ENCODE peak calls at places on chromosome 19, in four cellular contexts. One of them, this sample, is unnamed.

GRCh38 chr19:8005534-8006256 is at the start of gene ELAVL1:
- DNase-seq in breast epithelium: peak; percentile 88
- DNase-seq in GM12865: peak; percentile 96
- DNase-seq in sigmoid colon: peak; percentile 93
- DNase-seq in this sample: peak; percentile 91

GRCh38 chr19:40605201-40605971 is 4.2 kb downstream of the LTBP4 start:
- DNase-seq in GM12865: peak; percentile 90
- DNase-seq in sigmoid colon: peak; percentile 86
- DNase-seq in breast epithelium: peak; percentile 83
- DNase-seq in this sample: peak; percentile 91

GRCh38 chr19:4991996-4992698 is 23.2 kb downstream of the KDM4B start:
- DNase-seq in breast epithelium: no peak
- DNase-seq in sigmoid colon: no peak
- DNase-seq in GM12865: no peak
- DNase-seq in this sample: no peak

GRCh38 chr19:10095948-10096614 is 6.4 kb downstream of the ANGPTL6 start:
- DNase-seq in breast epithelium: peak; percentile 84
- DNase-seq in sigmoid colon: peak; percentile 95
- DNase-seq in GM12865: peak; percentile 97
- DNase-seq in this sample: peak; percentile 97

GRCh38 chr19:29323972-29324680 is 111.2 kb upstream of the UQCRFS1 start:
- DNase-seq in sigmoid colon: peak; percentile 36
- DNase-seq in GM12865: no peak
- DNase-seq in breast epithelium: no peak
- DNase-seq in this sample: no peak

GRCh38 chr19:43618921-43619261 is 538 bp downstream of the ZNF428 start:
- DNase-seq in sigmoid colon: no peak
- DNase-seq in breast epithelium: no peak
- DNase-seq in GM12865: peak; percentile 83
- DNase-seq in this sample: peak; percentile 27

GRCh38 chr19:33481863-33482262 is 39.7 kb downstream of the PEPD start:
- DNase-seq in breast epithelium: no peak
- DNase-seq in sigmoid colon: no peak
- DNase-seq in GM12865: no peak
- DNase-seq in this sample: no peak

GRCh38 chr19:2274937-2275535 is 6.9 kb downstream of the PEAK3 start:
- DNase-seq in GM12865: peak; percentile 71
- DNase-seq in sigmoid colon: peak; percentile 83
- DNase-seq in breast epithelium: no peak
- DNase-seq in this sample: peak; percentile 48

GRCh38 chr19:38216785-38217746 is 7.0 kb downstream of the DPF1 start:
- DNase-seq in GM12865: no peak
- DNase-seq in sigmoid colon: no peak
- DNase-seq in breast epithelium: no peak
- DNase-seq in this sample: no peak

GRCh38 chr19:17641181-17641580 is 47.0 kb downstream of the UNC13A start:
- DNase-seq in sigmoid colon: no peak
- DNase-seq in GM12865: no peak
- DNase-seq in breast epithelium: no peak
- DNase-seq in this sample: no peak

GRCh38 chr19:17739121-17739875 is 12.0 kb upstream of the FCHO1 start:
- DNase-seq in GM12865: peak; percentile 58
- DNase-seq in sigmoid colon: no peak
- DNase-seq in breast epithelium: no peak
- DNase-seq in this sample: no peak

GRCh38 chr19:13055213-13056051 is 47.2 kb downstream of the LYL1 start:
- DNase-seq in breast epithelium: peak; percentile 72
- DNase-seq in sigmoid colon: peak; percentile 94
- DNase-seq in GM12865: no peak
- DNase-seq in this sample: peak; percentile 69

GRCh38 chr19:30678168-30678567 is 306.0 kb downstream of the ZNF536 start:
- DNase-seq in sigmoid colon: no peak
- DNase-seq in GM12865: no peak
- DNase-seq in breast epithelium: no peak
- DNase-seq in this sample: no peak

GRCh38 chr19:7916137-7916907 is 1.7 kb downstream of the TGFBR3L start:
- DNase-seq in GM12865: peak; percentile 48
- DNase-seq in sigmoid colon: no peak
- DNase-seq in breast epithelium: no peak
- DNase-seq in this sample: no peak

GRCh38 chr19:18668744-18669523 is 14.5 kb upstream of the CRTC1 start:
- DNase-seq in breast epithelium: no peak
- DNase-seq in GM12865: no peak
- DNase-seq in sigmoid colon: no peak
- DNase-seq in this sample: no peak

GRCh38 chr19:8611890-8612806 is 1.6 kb upstream of the ADAMTS10 start:
- DNase-seq in GM12865: no peak
- DNase-seq in sigmoid colon: peak; percentile 85
- DNase-seq in breast epithelium: no peak
- DNase-seq in this sample: no peak

GRCh38 chr19:9531933-9532332 is 6.5 kb downstream of the ZNF426 start:
- DNase-seq in breast epithelium: no peak
- DNase-seq in sigmoid colon: no peak
- DNase-seq in GM12865: no peak
- DNase-seq in this sample: peak; percentile 78

GRCh38 chr19:38657633-38658222 is 10.3 kb downstream of the ACTN4 start:
- DNase-seq in breast epithelium: no peak
- DNase-seq in sigmoid colon: no peak
- DNase-seq in GM12865: no peak
- DNase-seq in this sample: peak; percentile 90

GRCh38 chr19:33132021-33132420 is at the start of gene WDR88:
- DNase-seq in GM12865: no peak
- DNase-seq in sigmoid colon: no peak
- DNase-seq in breast epithelium: no peak
- DNase-seq in this sample: no peak

GRCh38 chr19:40601061-40601973 is at the start of gene LTBP4:
- DNase-seq in breast epithelium: no peak
- DNase-seq in sigmoid colon: peak; percentile 89
- DNase-seq in GM12865: no peak
- DNase-seq in this sample: no peak

GRCh38 chr19:31252476-31252875 is 96.8 kb downstream of the TSHZ3 start:
- DNase-seq in GM12865: no peak
- DNase-seq in sigmoid colon: no peak
- DNase-seq in breast epithelium: no peak
- DNase-seq in this sample: no peak

GRCh38 chr19:42386974-42387707 is 3.0 kb downstream of the CNFN start:
- DNase-seq in breast epithelium: peak; percentile 80
- DNase-seq in GM12865: peak; percentile 49
- DNase-seq in sigmoid colon: peak; percentile 74
- DNase-seq in this sample: peak; percentile 80

GRCh38 chr19:6239401-6239844 is 40.4 kb downstream of the MLLT1 start:
- DNase-seq in breast epithelium: no peak
- DNase-seq in sigmoid colon: no peak
- DNase-seq in GM12865: no peak
- DNase-seq in this sample: peak; percentile 54

GRCh38 chr19:1291761-1292418 is 6.2 kb downstream of the EFNA2 start:
- DNase-seq in breast epithelium: no peak
- DNase-seq in sigmoid colon: no peak
- DNase-seq in GM12865: peak; percentile 34
- DNase-seq in this sample: no peak

GRCh38 chr19:38683393-38684077 is 36.1 kb downstream of the ACTN4 start:
- DNase-seq in sigmoid colon: peak; percentile 80
- DNase-seq in GM12865: peak; percentile 49
- DNase-seq in breast epithelium: peak; percentile 88
- DNase-seq in this sample: peak; percentile 94

GRCh38 chr19:35712529-35712909 is 5.3 kb upstream of the KMT2B start:
- DNase-seq in sigmoid colon: no peak
- DNase-seq in breast epithelium: no peak
- DNase-seq in GM12865: peak; percentile 55
- DNase-seq in this sample: no peak

DNA sequence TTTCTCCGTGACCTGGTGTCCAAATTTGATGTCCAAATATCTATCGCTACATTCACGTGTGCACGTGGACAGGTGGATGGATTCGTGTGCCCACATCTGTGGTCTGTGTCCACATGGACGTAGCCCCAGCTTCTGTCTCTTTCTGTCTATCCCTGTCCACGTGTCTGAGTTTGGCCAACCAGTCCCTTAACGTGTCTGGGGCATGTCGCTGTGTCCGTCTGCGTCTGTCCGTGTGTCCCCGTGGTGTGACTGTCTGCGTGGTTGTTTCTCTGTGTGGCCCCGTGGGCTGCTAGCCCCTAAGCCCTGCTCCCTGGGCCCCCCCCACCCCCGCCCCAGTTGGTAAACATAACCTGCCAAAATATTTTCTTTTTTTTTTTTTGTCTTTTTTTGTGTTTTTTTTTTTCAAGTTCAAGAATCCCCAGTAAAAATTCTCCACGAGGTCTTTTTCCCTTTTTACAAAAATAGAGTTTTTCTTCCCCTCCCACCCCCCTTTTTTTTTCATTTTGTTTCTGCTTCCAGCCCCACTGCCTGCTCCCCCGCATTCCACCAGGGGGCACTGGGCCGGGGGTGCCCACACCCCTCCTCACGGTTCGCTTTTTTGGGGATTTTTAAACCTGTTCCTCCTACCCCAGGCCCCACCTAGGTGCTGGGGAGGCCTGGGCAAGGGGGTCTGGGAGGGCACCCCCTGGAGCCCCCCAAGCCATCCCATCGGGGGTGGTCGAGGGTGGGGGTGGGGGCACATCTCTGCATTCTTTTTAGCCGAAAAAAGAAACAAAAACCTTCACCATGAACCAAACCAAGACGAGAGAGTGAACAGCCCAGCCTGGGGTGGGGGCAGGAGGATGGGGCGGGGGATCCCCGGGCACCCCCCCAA is 18.3 kb downstream of the PRKCSH start:
- DNase-seq in breast epithelium: no peak
- DNase-seq in GM12865: peak; percentile 71
- DNase-seq in sigmoid colon: no peak
- DNase-seq in this sample: no peak
- TF ChIP-seq CTCF in breast epithelium: no peak
- TF ChIP-seq CTCF in GM12865: peak; percentile 74
- TF ChIP-seq CTCF in sigmoid colon: no peak
- TF ChIP-seq CTCF in this sample: peak; percentile 30

DNA sequence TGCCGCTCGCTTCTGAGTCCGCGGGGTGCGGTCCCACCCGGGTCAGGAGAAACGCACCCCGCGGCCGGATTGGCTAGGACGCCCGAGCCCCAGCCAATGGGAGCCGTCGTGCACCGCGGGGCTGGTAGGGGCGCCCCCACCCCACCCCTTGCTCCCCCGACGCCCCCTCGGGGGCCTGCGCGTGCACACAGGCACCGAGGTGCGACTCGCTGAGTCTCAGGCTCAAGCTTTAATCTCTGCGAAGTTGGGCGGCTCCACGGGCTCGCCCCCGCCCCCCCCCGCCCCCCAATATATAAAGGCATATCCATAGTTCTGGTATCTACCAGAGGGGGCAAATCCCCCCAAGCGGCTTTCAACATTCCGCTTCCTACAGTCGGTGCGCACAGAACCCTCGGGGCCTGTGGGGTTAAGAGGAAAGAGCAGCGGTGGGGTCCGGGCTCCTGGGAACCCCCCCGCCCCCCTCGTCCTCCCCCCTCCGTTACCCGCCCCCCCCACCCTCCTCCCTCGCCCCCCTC is at the start of gene COX6B2:
- DNase-seq in GM12865: no peak
- DNase-seq in sigmoid colon: no peak
- DNase-seq in breast epithelium: no peak
- DNase-seq in this sample: no peak
- TF ChIP-seq CTCF in GM12865: no peak
- TF ChIP-seq CTCF in sigmoid colon: no peak
- TF ChIP-seq CTCF in breast epithelium: no peak
- TF ChIP-seq CTCF in this sample: no peak

GRCh38 chr19:3526507-3527244 is 12.3 kb upstream of the TEKTIP1 start:
- DNase-seq in GM12865: no peak
- DNase-seq in breast epithelium: no peak
- DNase-seq in sigmoid colon: no peak
- DNase-seq in this sample: no peak
- TF ChIP-seq CTCF in GM12865: no peak
- TF ChIP-seq CTCF in breast epithelium: no peak
- TF ChIP-seq CTCF in sigmoid colon: no peak
- TF ChIP-seq CTCF in this sample: no peak

GRCh38 chr19:50155520-50156109 is 7.5 kb downstream of the IZUMO2 start:
- DNase-seq in GM12865: no peak
- DNase-seq in sigmoid colon: no peak
- DNase-seq in breast epithelium: no peak
- DNase-seq in this sample: no peak
- TF ChIP-seq CTCF in GM12865: peak; percentile 28
- TF ChIP-seq CTCF in sigmoid colon: no peak
- TF ChIP-seq CTCF in breast epithelium: no peak
- TF ChIP-seq CTCF in this sample: no peak

DNA sequence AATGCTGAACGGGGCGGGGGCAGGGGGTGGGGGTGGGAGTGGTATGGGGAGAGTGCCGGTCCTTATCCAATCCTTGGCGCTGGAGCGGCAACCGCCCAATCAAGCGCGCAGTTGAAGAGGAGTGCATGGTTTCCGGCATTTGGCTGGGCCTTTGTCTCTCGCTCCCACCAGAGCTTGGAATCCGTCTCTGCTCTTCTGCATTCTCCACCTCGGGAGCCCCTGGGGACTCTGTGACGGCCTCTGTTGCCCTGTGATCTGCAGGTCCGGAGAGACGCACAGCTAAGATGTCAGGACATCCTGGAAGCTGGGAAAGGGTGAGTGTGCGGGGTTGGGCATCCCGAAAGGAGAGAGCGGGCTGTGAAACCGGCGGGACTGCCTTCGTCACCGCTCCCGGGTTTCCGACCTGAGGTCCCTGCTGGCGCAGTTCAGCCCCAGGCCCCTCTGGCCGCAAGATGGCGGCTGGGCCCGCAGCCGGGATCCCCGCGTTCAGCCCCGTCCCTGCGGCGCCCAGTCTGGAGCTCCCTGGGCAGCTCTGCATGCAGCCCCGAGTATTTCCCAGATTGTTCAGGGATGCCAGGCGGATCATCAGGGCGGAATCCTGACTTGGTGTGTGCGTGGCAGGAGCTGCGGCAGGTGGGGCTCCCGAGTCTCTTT is 53.6 kb upstream of the ZNF254 start:
- DNase-seq in GM12865: peak; percentile 93
- DNase-seq in sigmoid colon: peak; percentile 95
- DNase-seq in breast epithelium: peak; percentile 84
- DNase-seq in this sample: peak; percentile 97
- TF ChIP-seq CTCF in GM12865: no peak
- TF ChIP-seq CTCF in sigmoid colon: no peak
- TF ChIP-seq CTCF in breast epithelium: no peak
- TF ChIP-seq CTCF in this sample: no peak

This sample was measured in RWPE1.